ENCODE peak calls at places on chromosomes 1 and 21, in ten cellular contexts. H, K, Q, L, J, S, T, A, V and E are unnamed samples.

GRCh38 chr1:6461538-6462411 is 4.2 kb downstream of the TNFRSF25 start:
- DNase-seq in L (no peak), Q (no peak), A (no peak), H (no peak), V (no peak), S (no peak), T (no peak), K (no peak), J (no peak), E (no peak)

GRCh38 chr1:243325305-243325890 is 69.6 kb downstream of the SDCCAG8 start:
- DNase-seq in T (no peak), V (peak; percentile 49), A (peak; percentile 42), K (no peak), H (no peak), S (no peak), L (peak; percentile 16), Q (peak; percentile 64), J (peak; percentile 82), E (peak; percentile 58)

GRCh38 chr1:4054957-4055676 is 155.0 kb upstream of the C1orf174 start:
- DNase-seq in Q (no peak), K (no peak), S (no peak), T (no peak), J (no peak), V (no peak), H (no peak), A (no peak), L (no peak), E (no peak)

GRCh38 chr21:44458971-44459711 is 3.8 kb downstream of the LRRC3 start:
- DNase-seq in K (no peak), L (no peak), Q (no peak), V (no peak), A (no peak), H (no peak), J (no peak), T (peak; percentile 58), S (no peak), E (no peak)

GRCh38 chr1:153750026-153750995 is 22.5 kb downstream of the INTS3 start:
- DNase-seq in H (no peak), V (no peak), T (no peak), A (no peak), J (no peak), Q (no peak), K (no peak), L (no peak), S (no peak), E (no peak)

GRCh38 chr1:207787776-207788175 is 35.9 kb downstream of the CD46 start:
- DNase-seq in T (no peak), J (peak; percentile 46), Q (peak; percentile 53), A (no peak), L (no peak), V (no peak), S (no peak), H (no peak), K (no peak), E (no peak)

GRCh38 chr1:195745170-195746009 is 862.9 kb downstream of the KCNT2 start:
- DNase-seq in V (no peak), L (no peak), K (no peak), T (no peak), H (no peak), J (peak; percentile 61), S (no peak), Q (peak; percentile 57), A (no peak), E (no peak)

GRCh38 chr21:43988506-43989230 is 23.4 kb upstream of the TRAPPC10 start:
- DNase-seq in V (no peak), T (no peak), K (no peak), J (no peak), Q (no peak), L (no peak), S (no peak), H (no peak), A (no peak), E (no peak)

GRCh38 chr21:29205009-29205408 is 74.6 kb downstream of the MAP3K7CL start:
- DNase-seq in K (no peak), H (no peak), T (no peak), J (no peak), L (no peak), A (no peak), V (no peak), Q (no peak), S (no peak), E (no peak)

GRCh38 chr1:15246960-15247614 is at the start of gene FHAD1:
- DNase-seq in H (peak; percentile 85), V (no peak), L (no peak), T (peak; percentile 85), S (peak; percentile 47), Q (peak; percentile 57), J (peak; percentile 17), K (peak; percentile 44), A (no peak), E (no peak)

GRCh38 chr1:100474838-100475237 is 63.1 kb upstream of the GPR88 start:
- DNase-seq in S (no peak), T (no peak), A (no peak), K (no peak), J (peak; percentile 11), H (no peak), L (no peak), V (no peak), Q (no peak), E (no peak)

GRCh38 chr1:97209381-97209780 is 487.8 kb downstream of the PTBP2 start:
- DNase-seq in Q (peak; percentile 56), S (no peak), A (no peak), T (no peak), V (no peak), J (peak; percentile 9), K (no peak), L (no peak), H (no peak), E (no peak)

GRCh38 chr1:226975909-226976670 is 36.0 kb downstream of the COQ8A start:
- DNase-seq in J (no peak), H (peak; percentile 21), S (no peak), Q (no peak), L (no peak), A (no peak), K (no peak), V (no peak), T (no peak), E (no peak)

GRCh38 chr1:226977973-226978344 is 37.9 kb downstream of the COQ8A start:
- DNase-seq in L (no peak), K (no peak), J (no peak), H (no peak), S (no peak), Q (no peak), T (no peak), V (no peak), A (no peak), E (no peak)

GRCh38 chr1:226977288-226977972 is 37.3 kb downstream of the COQ8A start:
- DNase-seq in A (no peak), J (no peak), L (no peak), Q (no peak), S (peak; percentile 15), H (peak; percentile 26), T (peak; percentile 45), V (no peak), K (no peak), E (no peak)

GRCh38 chr1:226975259-226975908 is 35.3 kb downstream of the COQ8A start:
- DNase-seq in T (no peak), V (no peak), L (no peak), H (peak; percentile 29), S (no peak), A (no peak), Q (no peak), K (no peak), J (no peak), E (no peak)

DNA sequence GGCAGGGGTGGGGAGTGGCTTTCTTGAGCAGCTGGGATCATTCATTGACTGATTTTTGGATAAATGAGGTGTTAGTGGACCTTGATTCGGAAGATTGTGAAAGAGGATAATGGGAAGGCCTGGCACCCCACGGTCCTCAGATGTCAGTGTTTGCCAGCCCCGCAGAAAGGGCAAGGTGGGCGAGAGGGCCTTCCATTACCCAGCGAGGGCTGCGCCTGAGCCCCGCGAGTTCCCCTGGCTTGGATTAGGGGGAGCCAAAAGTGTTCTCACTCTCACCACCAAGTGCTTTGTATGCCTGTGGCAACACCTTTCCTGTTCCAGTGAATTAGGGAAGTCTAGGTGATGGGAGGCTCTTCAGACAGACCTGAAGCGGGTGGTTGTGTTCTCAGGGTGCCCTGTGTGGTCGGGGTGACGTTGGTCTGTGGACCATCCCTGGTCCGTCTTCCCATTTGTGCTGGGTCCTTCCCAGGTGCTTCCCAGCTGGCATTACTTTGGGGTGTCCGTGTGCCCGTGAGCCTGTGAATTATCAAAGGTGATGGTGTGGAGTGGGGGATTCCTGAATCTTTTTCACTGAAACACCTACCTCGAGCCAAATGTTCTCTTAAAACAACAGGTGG is 36.7 kb downstream of the COQ8A start:
- DNase-seq in Q (no peak), V (no peak), S (peak; percentile 10), J (no peak), H (peak; percentile 20), K (no peak), T (peak; percentile 31), L (no peak), A (no peak), E (no peak)
- H3K4me3 ChIP-seq in Q (no peak overlapping the region), V (no peak overlapping the region), S (no peak overlapping the region), J (no peak overlapping the region), H (no peak overlapping the region), K (no peak overlapping the region), T (no peak overlapping the region), L (no peak overlapping the region), A (no peak overlapping the region), E (no peak overlapping the region)

GRCh38 chr21:16945580-16945979 is 567.3 kb upstream of the CXADR start:
- DNase-seq in Q (peak; percentile 32), J (no peak), A (no peak), V (no peak), T (no peak), K (no peak), L (no peak), S (no peak), H (no peak), E (no peak)

DNA sequence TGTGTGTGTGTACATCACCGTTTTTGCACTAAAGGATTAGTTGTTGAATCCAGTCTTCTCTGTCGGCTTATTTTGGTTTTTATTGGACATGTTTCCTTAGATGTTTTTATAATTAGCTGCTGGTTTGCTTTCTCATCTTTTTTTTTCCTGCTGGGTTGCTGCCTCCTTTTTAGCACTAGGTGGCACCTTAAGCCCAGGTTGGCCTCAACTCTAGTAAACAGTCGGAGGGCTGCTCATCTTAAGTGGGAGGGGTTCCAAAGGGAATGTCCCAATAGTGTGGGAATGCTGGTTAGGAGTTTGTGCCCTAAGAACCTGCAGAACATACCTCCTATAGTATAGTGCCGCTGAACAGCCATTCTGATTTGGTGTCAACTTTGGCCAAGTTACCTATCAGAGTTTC is 570.1 kb upstream of the CXADR start:
- DNase-seq in L (no peak), S (no peak), T (no peak), V (no peak), Q (peak; percentile 58), K (no peak), A (no peak), H (no peak), J (peak; percentile 17), E (peak; percentile 16)
- TF ChIP-seq CTCF in L (peak; percentile 52), S (no peak), T (no peak), V (no peak), Q (peak; percentile 77), K (no peak), A (no peak), H (no peak), J (peak; percentile 35), E (peak; percentile 62)

GRCh38 chr1:236039736-236040670 is 24.9 kb downstream of the NID1 start:
- DNase-seq in L (no peak), A (no peak), J (peak; percentile 79), T (no peak), S (no peak), H (no peak), V (no peak), Q (no peak), K (no peak), E (no peak)
- H3K4me3 ChIP-seq in L (no peak overlapping the region), A (no peak overlapping the region), J (no peak overlapping the region), T (no peak overlapping the region), S (no peak overlapping the region), H (no peak overlapping the region), V (no peak overlapping the region), Q (no peak overlapping the region), K (no peak overlapping the region), E (no peak overlapping the region)

GRCh38 chr1:193338194-193338593 is 151.8 kb upstream of the B3GALT2 start:
- DNase-seq in L (peak; percentile 10), T (no peak), K (no peak), J (peak; percentile 64), H (no peak), A (no peak), Q (peak; percentile 36), S (no peak), V (no peak), E (no peak)
- TF ChIP-seq CTCF in L (peak; percentile 35), T (no peak), K (no peak), J (peak; percentile 28), H (no peak), A (peak; percentile 8), Q (peak; percentile 28), S (no peak), V (peak; percentile 6), E (peak; percentile 8)